ENCODE peak calls at places on chromosome 14, in eight cellular contexts. One of them, this sample, is unnamed.

GRCh38 chr14:26594148-26594547 is 3.7 kb downstream of the NOVA1 start:
- DNase-seq in MM.1S: no peak
- DNase-seq in neural progenitor cell: no peak
- DNase-seq in GM23338: no peak
- DNase-seq in psoas muscle: no peak
- DNase-seq in pancreas: no peak
- DNase-seq in small intestine: no peak
- DNase-seq in ovary: no peak
- DNase-seq in this sample: no peak

GRCh38 chr14:37172024-37172869 is at the start of gene SLC25A21:
- DNase-seq in MM.1S: no peak
- DNase-seq in neural progenitor cell: peak; percentile 85
- DNase-seq in GM23338: peak; percentile 89
- DNase-seq in psoas muscle: peak; percentile 84
- DNase-seq in pancreas: peak; percentile 74
- DNase-seq in small intestine: peak; percentile 70
- DNase-seq in ovary: peak; percentile 77
- DNase-seq in this sample: no peak

GRCh38 chr14:92465353-92466067 is 48.1 kb upstream of the RIN3 start:
- DNase-seq in MM.1S: no peak
- DNase-seq in neural progenitor cell: no peak
- DNase-seq in GM23338: no peak
- DNase-seq in psoas muscle: no peak
- DNase-seq in pancreas: no peak
- DNase-seq in small intestine: no peak
- DNase-seq in ovary: no peak
- DNase-seq in this sample: no peak

GRCh38 chr14:91911474-91912032 is 35.9 kb downstream of the FBLN5 start:
- DNase-seq in MM.1S: peak; percentile 7
- DNase-seq in neural progenitor cell: peak; percentile 73
- DNase-seq in GM23338: peak; percentile 88
- DNase-seq in psoas muscle: no peak
- DNase-seq in pancreas: peak; percentile 50
- DNase-seq in small intestine: peak; percentile 74
- DNase-seq in ovary: no peak
- DNase-seq in this sample: peak; percentile 58

GRCh38 chr14:72771561-72771960 is 122.3 kb downstream of the DPF3 start:
- DNase-seq in MM.1S: no peak
- DNase-seq in neural progenitor cell: no peak
- DNase-seq in GM23338: no peak
- DNase-seq in psoas muscle: no peak
- DNase-seq in pancreas: no peak
- DNase-seq in small intestine: peak; percentile 68
- DNase-seq in ovary: no peak
- DNase-seq in this sample: no peak

GRCh38 chr14:24196071-24197061 is 1.1 kb upstream of the TM9SF1 start:
- DNase-seq in MM.1S: peak; percentile 18
- DNase-seq in neural progenitor cell: peak; percentile 43
- DNase-seq in GM23338: peak; percentile 57
- DNase-seq in psoas muscle: no peak
- DNase-seq in pancreas: no peak
- DNase-seq in small intestine: peak; percentile 72
- DNase-seq in ovary: no peak
- DNase-seq in this sample: peak; percentile 71

GRCh38 chr14:28406181-28406580 is 360.4 kb upstream of the FOXG1 start:
- DNase-seq in MM.1S: no peak
- DNase-seq in neural progenitor cell: no peak
- DNase-seq in GM23338: no peak
- DNase-seq in psoas muscle: no peak
- DNase-seq in pancreas: no peak
- DNase-seq in small intestine: no peak
- DNase-seq in ovary: no peak
- DNase-seq in this sample: no peak

GRCh38 chr14:71720978-71721624 is 211.1 kb upstream of the RGS6 start:
- DNase-seq in MM.1S: no peak
- DNase-seq in neural progenitor cell: peak; percentile 78
- DNase-seq in GM23338: peak; percentile 84
- DNase-seq in psoas muscle: no peak
- DNase-seq in pancreas: no peak
- DNase-seq in small intestine: peak; percentile 53
- DNase-seq in ovary: no peak
- DNase-seq in this sample: peak; percentile 30

GRCh38 chr14:91170504-91171121 is 56.7 kb downstream of the DGLUCY start:
- DNase-seq in MM.1S: no peak
- DNase-seq in neural progenitor cell: no peak
- DNase-seq in GM23338: no peak
- DNase-seq in psoas muscle: peak; percentile 83
- DNase-seq in pancreas: no peak
- DNase-seq in small intestine: no peak
- DNase-seq in ovary: peak; percentile 37
- DNase-seq in this sample: no peak

GRCh38 chr14:103716091-103716801 is 636 bp downstream of the ZFYVE21 start:
- DNase-seq in MM.1S: peak; percentile 7
- DNase-seq in neural progenitor cell: no peak
- DNase-seq in GM23338: no peak
- DNase-seq in psoas muscle: peak; percentile 76
- DNase-seq in pancreas: peak; percentile 45
- DNase-seq in small intestine: peak; percentile 51
- DNase-seq in ovary: peak; percentile 68
- DNase-seq in this sample: no peak

GRCh38 chr14:102923920-102924486 is 1.5 kb downstream of the AMN start:
- DNase-seq in MM.1S: no peak
- DNase-seq in neural progenitor cell: no peak
- DNase-seq in GM23338: no peak
- DNase-seq in psoas muscle: no peak
- DNase-seq in pancreas: no peak
- DNase-seq in small intestine: peak; percentile 66
- DNase-seq in ovary: no peak
- DNase-seq in this sample: no peak

GRCh38 chr14:93788557-93789365 is 476 bp upstream of the PRIMA1 start:
- DNase-seq in MM.1S: no peak
- DNase-seq in neural progenitor cell: peak; percentile 80
- DNase-seq in GM23338: peak; percentile 78
- DNase-seq in psoas muscle: no peak
- DNase-seq in pancreas: no peak
- DNase-seq in small intestine: no peak
- DNase-seq in ovary: peak; percentile 60
- DNase-seq in this sample: no peak

GRCh38 chr14:38721822-38722431 is 381.1 kb downstream of the SEC23A start:
- DNase-seq in MM.1S: peak; percentile 27
- DNase-seq in neural progenitor cell: peak; percentile 67
- DNase-seq in GM23338: peak; percentile 87
- DNase-seq in psoas muscle: peak; percentile 52
- DNase-seq in pancreas: peak; percentile 42
- DNase-seq in small intestine: peak; percentile 74
- DNase-seq in ovary: no peak
- DNase-seq in this sample: peak; percentile 37

GRCh38 chr14:87013583-87013982 is 979.4 kb downstream of the GALC start:
- DNase-seq in MM.1S: no peak
- DNase-seq in neural progenitor cell: no peak
- DNase-seq in GM23338: no peak
- DNase-seq in psoas muscle: no peak
- DNase-seq in pancreas: no peak
- DNase-seq in small intestine: no peak
- DNase-seq in ovary: no peak
- DNase-seq in this sample: no peak

GRCh38 chr14:49033131-49033530 is 553.0 kb downstream of the RPS29 start:
- DNase-seq in MM.1S: no peak
- DNase-seq in neural progenitor cell: no peak
- DNase-seq in GM23338: peak; percentile 38
- DNase-seq in psoas muscle: no peak
- DNase-seq in pancreas: no peak
- DNase-seq in small intestine: no peak
- DNase-seq in ovary: no peak
- DNase-seq in this sample: no peak

GRCh38 chr14:101276309-101277091 is 284.8 kb upstream of the DIO3 start:
- DNase-seq in MM.1S: no peak
- DNase-seq in neural progenitor cell: no peak
- DNase-seq in GM23338: peak; percentile 24
- DNase-seq in psoas muscle: no peak
- DNase-seq in pancreas: no peak
- DNase-seq in small intestine: no peak
- DNase-seq in ovary: no peak
- DNase-seq in this sample: no peak

DNA sequence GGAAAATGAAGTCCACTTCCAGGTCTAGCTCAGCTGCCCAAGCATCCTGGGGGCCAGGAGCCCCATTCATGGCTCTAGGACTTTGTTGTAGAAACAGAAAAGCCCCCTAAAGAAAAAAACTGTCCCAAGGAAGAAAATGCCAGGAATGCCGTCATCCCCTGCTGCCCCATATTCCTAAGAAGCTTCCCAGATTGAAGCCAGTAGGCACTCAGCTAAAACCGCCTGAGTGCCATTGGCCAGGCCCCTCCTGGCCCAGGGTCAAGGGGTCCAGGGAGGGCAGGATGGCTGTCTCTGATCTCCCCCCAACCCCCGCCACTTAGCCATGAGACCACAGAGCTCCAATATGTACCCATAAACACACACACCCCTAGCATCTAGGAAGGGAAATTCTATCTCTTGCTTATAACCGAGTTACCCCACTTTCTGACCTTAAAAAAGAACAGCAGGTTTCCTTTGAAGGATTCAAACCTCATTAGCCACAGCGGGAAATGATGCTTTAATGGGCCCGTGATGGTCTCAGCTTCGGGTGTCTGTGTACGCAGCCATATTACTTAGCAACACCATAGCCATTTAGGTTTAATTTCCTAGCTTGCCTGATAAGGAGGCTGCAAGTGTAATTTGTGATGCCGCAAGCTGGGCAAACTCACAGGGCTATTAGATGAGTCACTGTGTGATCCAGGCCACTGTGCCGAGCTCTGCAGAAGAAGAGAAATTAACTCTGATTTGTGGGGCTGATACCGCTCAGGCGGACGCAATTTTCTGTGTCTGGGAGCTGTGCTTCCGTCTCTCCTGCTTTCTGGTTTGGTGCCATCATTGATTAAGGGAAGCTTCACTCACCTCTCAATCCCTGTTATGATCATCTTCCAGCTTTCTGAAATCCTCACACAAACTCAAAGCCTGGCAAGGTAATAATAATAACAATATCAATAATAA is 84.2 kb downstream of the GCH1 start:
- DNase-seq in MM.1S: no peak
- DNase-seq in neural progenitor cell: peak; percentile 44
- DNase-seq in GM23338: no peak
- DNase-seq in psoas muscle: no peak
- DNase-seq in pancreas: peak; percentile 13
- DNase-seq in small intestine: peak; percentile 91
- DNase-seq in ovary: no peak
- DNase-seq in this sample: no peak
- H3K4me3 ChIP-seq in MM.1S: no peak overlapping the region
- H3K4me3 ChIP-seq in neural progenitor cell: no peak overlapping the region
- H3K4me3 ChIP-seq in GM23338: no peak overlapping the region
- H3K4me3 ChIP-seq in psoas muscle: no peak overlapping the region
- H3K4me3 ChIP-seq in pancreas: no peak overlapping the region
- H3K4me3 ChIP-seq in small intestine: no peak overlapping the region
- H3K4me3 ChIP-seq in ovary: no peak overlapping the region
- H3K4me3 ChIP-seq in this sample: no peak overlapping the region

GRCh38 chr14:33634631-33635030 is 316.2 kb downstream of the EGLN3 start:
- DNase-seq in MM.1S: no peak
- DNase-seq in neural progenitor cell: no peak
- DNase-seq in GM23338: no peak
- DNase-seq in psoas muscle: no peak
- DNase-seq in pancreas: no peak
- DNase-seq in small intestine: no peak
- DNase-seq in ovary: no peak
- DNase-seq in this sample: no peak

GRCh38 chr14:33631021-33631420 is 319.9 kb downstream of the EGLN3 start:
- DNase-seq in MM.1S: no peak
- DNase-seq in neural progenitor cell: no peak
- DNase-seq in GM23338: no peak
- DNase-seq in psoas muscle: no peak
- DNase-seq in pancreas: no peak
- DNase-seq in small intestine: no peak
- DNase-seq in ovary: no peak
- DNase-seq in this sample: no peak

GRCh38 chr14:33642080-33642479 is 308.8 kb downstream of the EGLN3 start:
- DNase-seq in MM.1S: no peak
- DNase-seq in neural progenitor cell: peak; percentile 82
- DNase-seq in GM23338: peak; percentile 68
- DNase-seq in psoas muscle: no peak
- DNase-seq in pancreas: no peak
- DNase-seq in small intestine: no peak
- DNase-seq in ovary: no peak
- DNase-seq in this sample: no peak

GRCh38 chr14:33636715-33637114 is 314.2 kb downstream of the EGLN3 start:
- DNase-seq in MM.1S: no peak
- DNase-seq in neural progenitor cell: no peak
- DNase-seq in GM23338: no peak
- DNase-seq in psoas muscle: no peak
- DNase-seq in pancreas: no peak
- DNase-seq in small intestine: peak; percentile 3
- DNase-seq in ovary: no peak
- DNase-seq in this sample: no peak
- H3K27ac ChIP-seq in MM.1S: no peak overlapping the region
- H3K27ac ChIP-seq in neural progenitor cell: no peak overlapping the region
- H3K27ac ChIP-seq in GM23338: no peak overlapping the region
- H3K27ac ChIP-seq in psoas muscle: no peak overlapping the region
- H3K27ac ChIP-seq in pancreas: no peak overlapping the region
- H3K27ac ChIP-seq in small intestine: no peak overlapping the region
- H3K27ac ChIP-seq in ovary: no peak overlapping the region
- H3K27ac ChIP-seq in this sample: no peak overlapping the region

DNA sequence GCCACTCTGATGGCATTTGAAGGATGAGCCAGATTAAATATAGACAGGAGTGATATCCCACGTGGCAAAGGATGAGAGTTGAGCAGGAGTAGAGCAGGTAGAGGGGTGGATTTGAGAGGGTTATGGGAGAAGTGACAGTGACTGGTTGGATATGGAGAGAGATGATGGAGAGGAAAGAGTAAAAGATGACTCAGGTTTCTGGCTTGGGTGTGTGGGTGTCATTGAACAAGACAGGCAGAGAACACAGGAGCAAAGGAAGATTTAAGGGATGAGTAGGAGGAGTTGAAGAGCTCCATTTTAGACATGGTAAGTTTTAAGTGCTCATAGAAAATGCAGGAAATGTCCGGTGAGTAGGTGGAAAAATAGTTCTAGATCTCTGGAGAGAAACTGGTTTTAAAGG is 136.9 kb downstream of the EGLN3 start:
- DNase-seq in MM.1S: no peak
- DNase-seq in neural progenitor cell: no peak
- DNase-seq in GM23338: no peak
- DNase-seq in psoas muscle: no peak
- DNase-seq in pancreas: no peak
- DNase-seq in small intestine: no peak
- DNase-seq in ovary: no peak
- DNase-seq in this sample: no peak
- H3K4me3 ChIP-seq in MM.1S: no peak overlapping the region
- H3K4me3 ChIP-seq in neural progenitor cell: no peak overlapping the region
- H3K4me3 ChIP-seq in GM23338: no peak overlapping the region
- H3K4me3 ChIP-seq in psoas muscle: no peak overlapping the region
- H3K4me3 ChIP-seq in pancreas: no peak overlapping the region
- H3K4me3 ChIP-seq in small intestine: no peak overlapping the region
- H3K4me3 ChIP-seq in ovary: no peak overlapping the region
- H3K4me3 ChIP-seq in this sample: no peak overlapping the region

DNA sequence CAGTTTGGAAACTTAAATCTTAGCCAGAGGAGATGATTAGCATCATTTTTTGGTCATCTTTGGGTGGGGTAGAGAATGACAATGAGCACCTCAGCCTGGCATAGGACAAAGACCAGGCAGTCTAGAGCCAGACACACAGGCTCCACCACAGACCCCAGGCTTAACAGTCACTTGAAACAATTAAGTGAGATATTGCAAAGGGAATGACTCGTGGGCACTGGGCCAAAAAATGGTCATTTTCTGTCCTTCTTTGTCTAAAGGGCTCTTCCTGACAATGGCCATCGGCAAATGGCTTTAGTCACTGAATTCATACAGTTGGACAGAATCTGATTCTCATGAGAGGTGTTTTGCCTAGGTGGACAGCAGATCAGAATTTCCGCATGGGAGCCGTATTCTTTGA is 78.0 kb upstream of the DICER1 start:
- DNase-seq in MM.1S: no peak
- DNase-seq in neural progenitor cell: no peak
- DNase-seq in GM23338: no peak
- DNase-seq in psoas muscle: no peak
- DNase-seq in pancreas: no peak
- DNase-seq in small intestine: no peak
- DNase-seq in ovary: no peak
- DNase-seq in this sample: no peak
- H3K27ac ChIP-seq in MM.1S: no peak overlapping the region
- H3K27ac ChIP-seq in neural progenitor cell: no peak overlapping the region
- H3K27ac ChIP-seq in GM23338: no peak overlapping the region
- H3K27ac ChIP-seq in psoas muscle: no peak overlapping the region
- H3K27ac ChIP-seq in pancreas: no peak overlapping the region
- H3K27ac ChIP-seq in small intestine: no peak overlapping the region
- H3K27ac ChIP-seq in ovary: no peak overlapping the region
- H3K27ac ChIP-seq in this sample: no peak overlapping the region